ENCODE peak calls at places on chromosomes 3 and 15, in six cellular contexts. One of them, this sample, is unnamed.

GRCh38 chr15:101187820-101188516 is 63.9 kb downstream of the CHSY1 start:
- DNase-seq in IMR-90: peak; percentile 99
- DNase-seq in H9: no peak
- DNase-seq in mesendoderm: peak; percentile 84
- DNase-seq in neuronal stem cell: no peak
- DNase-seq in H1: no peak
- DNase-seq in this sample: peak; percentile 99

GRCh38 chr3:131735121-131735520 is 232.3 kb upstream of the MRPL3 start:
- DNase-seq in IMR-90: no peak
- DNase-seq in H9: no peak
- DNase-seq in mesendoderm: no peak
- DNase-seq in neuronal stem cell: no peak
- DNase-seq in H1: no peak
- DNase-seq in this sample: no peak

GRCh38 chr15:64356443-64357040 is 569 bp upstream of the CSNK1G1 start:
- DNase-seq in IMR-90: peak; percentile 87
- DNase-seq in H9: no peak
- DNase-seq in mesendoderm: no peak
- DNase-seq in neuronal stem cell: peak; percentile 5
- DNase-seq in H1: no peak
- DNase-seq in this sample: peak; percentile 95

GRCh38 chr15:68674975-68675374 is 96.2 kb downstream of the CORO2B start:
- DNase-seq in IMR-90: peak; percentile 26
- DNase-seq in H9: no peak
- DNase-seq in mesendoderm: no peak
- DNase-seq in neuronal stem cell: no peak
- DNase-seq in H1: no peak
- DNase-seq in this sample: peak; percentile 19

GRCh38 chr3:355622-356021 is 159.1 kb downstream of the CHL1 start:
- DNase-seq in IMR-90: peak; percentile 89
- DNase-seq in H9: no peak
- DNase-seq in mesendoderm: no peak
- DNase-seq in neuronal stem cell: no peak
- DNase-seq in H1: no peak
- DNase-seq in this sample: peak; percentile 70

GRCh38 chr3:153285982-153286381 is 124.0 kb downstream of the RAP2B start:
- DNase-seq in IMR-90: no peak
- DNase-seq in H9: no peak
- DNase-seq in mesendoderm: no peak
- DNase-seq in neuronal stem cell: no peak
- DNase-seq in H1: no peak
- DNase-seq in this sample: no peak

GRCh38 chr15:34616613-34617012 is 33.2 kb upstream of the GOLGA8B start:
- DNase-seq in IMR-90: peak; percentile 49
- DNase-seq in H9: no peak
- DNase-seq in mesendoderm: peak; percentile 6
- DNase-seq in neuronal stem cell: no peak
- DNase-seq in H1: no peak
- DNase-seq in this sample: peak; percentile 37

GRCh38 chr3:128845695-128846491 is 33.5 kb upstream of the ACAD9 start:
- DNase-seq in IMR-90: peak; percentile 48
- DNase-seq in H9: peak; percentile 96
- DNase-seq in mesendoderm: peak; percentile 94
- DNase-seq in neuronal stem cell: peak; percentile 57
- DNase-seq in H1: peak; percentile 60
- DNase-seq in this sample: peak; percentile 73

GRCh38 chr15:66298803-66299251 is 5.5 kb downstream of the DIS3L start:
- DNase-seq in IMR-90: no peak
- DNase-seq in H9: no peak
- DNase-seq in mesendoderm: peak; percentile 69
- DNase-seq in neuronal stem cell: no peak
- DNase-seq in H1: no peak
- DNase-seq in this sample: no peak

GRCh38 chr3:33940736-33941135 is 142.3 kb downstream of the PDCD6IP start:
- DNase-seq in IMR-90: no peak
- DNase-seq in H9: no peak
- DNase-seq in mesendoderm: no peak
- DNase-seq in neuronal stem cell: no peak
- DNase-seq in H1: no peak
- DNase-seq in this sample: no peak

GRCh38 chr15:88834211-88834812 is 31.1 kb downstream of the ACAN start:
- DNase-seq in IMR-90: peak; percentile 63
- DNase-seq in H9: peak; percentile 72
- DNase-seq in mesendoderm: peak; percentile 68
- DNase-seq in neuronal stem cell: peak; percentile 50
- DNase-seq in H1: peak; percentile 13
- DNase-seq in this sample: peak; percentile 50

GRCh38 chr15:41870689-41871081 is 23.2 kb downstream of the SPTBN5 start:
- DNase-seq in IMR-90: peak; percentile 93
- DNase-seq in H9: no peak
- DNase-seq in mesendoderm: no peak
- DNase-seq in neuronal stem cell: no peak
- DNase-seq in H1: no peak
- DNase-seq in this sample: peak; percentile 41

GRCh38 chr3:73669268-73669667 is 44.5 kb upstream of the PDZRN3 start:
- DNase-seq in IMR-90: peak; percentile 81
- DNase-seq in H9: no peak
- DNase-seq in mesendoderm: no peak
- DNase-seq in neuronal stem cell: no peak
- DNase-seq in H1: no peak
- DNase-seq in this sample: peak; percentile 20

GRCh38 chr15:72203507-72203837 is 5.9 kb upstream of the GRAMD2A start:
- DNase-seq in IMR-90: peak; percentile 90
- DNase-seq in H9: no peak
- DNase-seq in mesendoderm: no peak
- DNase-seq in neuronal stem cell: no peak
- DNase-seq in H1: no peak
- DNase-seq in this sample: no peak

GRCh38 chr15:70575251-70576227 is 187.8 kb downstream of the UACA start:
- DNase-seq in IMR-90: no peak
- DNase-seq in H9: no peak
- DNase-seq in mesendoderm: no peak
- DNase-seq in neuronal stem cell: no peak
- DNase-seq in H1: no peak
- DNase-seq in this sample: no peak

GRCh38 chr15:74156678-74157411 is 16.7 kb upstream of the ISLR start:
- DNase-seq in IMR-90: no peak
- DNase-seq in H9: peak; percentile 22
- DNase-seq in mesendoderm: no peak
- DNase-seq in neuronal stem cell: no peak
- DNase-seq in H1: no peak
- DNase-seq in this sample: peak; percentile 79

GRCh38 chr3:23826382-23827061 is 20.8 kb downstream of the UBE2E1 start:
- DNase-seq in IMR-90: no peak
- DNase-seq in H9: no peak
- DNase-seq in mesendoderm: peak; percentile 81
- DNase-seq in neuronal stem cell: no peak
- DNase-seq in H1: no peak
- DNase-seq in this sample: peak; percentile 19

GRCh38 chr3:126026277-126026751 is 57.3 kb downstream of the ROPN1B start:
- DNase-seq in IMR-90: no peak
- DNase-seq in H9: no peak
- DNase-seq in mesendoderm: no peak
- DNase-seq in neuronal stem cell: no peak
- DNase-seq in H1: no peak
- DNase-seq in this sample: no peak

GRCh38 chr3:15794303-15794771 is 3.4 kb downstream of the ANKRD28 start:
- DNase-seq in IMR-90: peak; percentile 87
- DNase-seq in H9: no peak
- DNase-seq in mesendoderm: no peak
- DNase-seq in neuronal stem cell: no peak
- DNase-seq in H1: no peak
- DNase-seq in this sample: peak; percentile 91

GRCh38 chr15:81280086-81280485 is 43.9 kb downstream of the STARD5 start:
- DNase-seq in IMR-90: no peak
- DNase-seq in H9: peak; percentile 6
- DNase-seq in mesendoderm: no peak
- DNase-seq in neuronal stem cell: no peak
- DNase-seq in H1: no peak
- DNase-seq in this sample: no peak

GRCh38 chr3:196192036-196193001 is 18.9 kb downstream of the ZDHHC19 start:
- DNase-seq in IMR-90: no peak
- DNase-seq in H9: peak; percentile 68
- DNase-seq in mesendoderm: peak; percentile 31
- DNase-seq in neuronal stem cell: no peak
- DNase-seq in H1: no peak
- DNase-seq in this sample: no peak

GRCh38 chr3:193948459-193948858 is 187.5 kb upstream of the HES1 start:
- DNase-seq in IMR-90: no peak
- DNase-seq in H9: no peak
- DNase-seq in mesendoderm: no peak
- DNase-seq in neuronal stem cell: no peak
- DNase-seq in H1: no peak
- DNase-seq in this sample: no peak

GRCh38 chr3:102580760-102581159 is 145.9 kb downstream of the ZPLD1 start:
- DNase-seq in IMR-90: no peak
- DNase-seq in H9: no peak
- DNase-seq in mesendoderm: no peak
- DNase-seq in neuronal stem cell: no peak
- DNase-seq in H1: no peak
- DNase-seq in this sample: no peak

DNA sequence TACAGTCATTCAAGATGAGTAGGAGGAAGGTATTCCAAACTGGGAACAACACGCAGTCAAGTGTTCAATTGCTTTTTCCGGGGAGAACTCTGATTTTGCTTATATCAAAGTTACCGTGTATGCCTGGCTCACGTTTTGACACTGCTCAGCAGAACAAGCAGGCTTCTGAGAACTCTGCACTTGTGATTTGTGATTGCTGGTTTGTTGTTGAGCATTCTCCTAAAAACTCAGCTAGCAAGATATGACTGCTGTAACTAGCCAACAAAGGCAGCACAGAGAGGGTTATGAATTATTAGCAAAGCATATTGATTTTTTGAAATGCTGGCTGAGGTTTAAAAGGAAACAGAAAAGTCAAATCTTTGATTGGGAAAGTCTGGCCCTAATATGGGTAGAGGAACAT is 151.7 kb downstream of the ZPLD1 start:
- DNase-seq in IMR-90: no peak
- DNase-seq in H9: no peak
- DNase-seq in mesendoderm: no peak
- DNase-seq in neuronal stem cell: no peak
- DNase-seq in H1: no peak
- DNase-seq in this sample: no peak
- H2BK15ac ChIP-seq in IMR-90: no peak overlapping the region
- H2BK15ac ChIP-seq in H9: no peak overlapping the region
- H2BK15ac ChIP-seq in mesendoderm: no peak overlapping the region
- H2BK15ac ChIP-seq in neuronal stem cell: no peak overlapping the region
- H2BK15ac ChIP-seq in H1: no peak overlapping the region
- H2BK15ac ChIP-seq in this sample: no peak overlapping the region

GRCh38 chr3:57594576-57594975 is 2.6 kb downstream of the ARF4 start:
- DNase-seq in IMR-90: no peak
- DNase-seq in H9: no peak
- DNase-seq in mesendoderm: no peak
- DNase-seq in neuronal stem cell: no peak
- DNase-seq in H1: no peak
- DNase-seq in this sample: peak; percentile 2
- H2BK15ac ChIP-seq in IMR-90: no peak overlapping the region
- H2BK15ac ChIP-seq in H9: no peak overlapping the region
- H2BK15ac ChIP-seq in mesendoderm: no peak overlapping the region
- H2BK15ac ChIP-seq in neuronal stem cell: no peak overlapping the region
- H2BK15ac ChIP-seq in H1: no peak overlapping the region
- H2BK15ac ChIP-seq in this sample: no peak overlapping the region

DNA sequence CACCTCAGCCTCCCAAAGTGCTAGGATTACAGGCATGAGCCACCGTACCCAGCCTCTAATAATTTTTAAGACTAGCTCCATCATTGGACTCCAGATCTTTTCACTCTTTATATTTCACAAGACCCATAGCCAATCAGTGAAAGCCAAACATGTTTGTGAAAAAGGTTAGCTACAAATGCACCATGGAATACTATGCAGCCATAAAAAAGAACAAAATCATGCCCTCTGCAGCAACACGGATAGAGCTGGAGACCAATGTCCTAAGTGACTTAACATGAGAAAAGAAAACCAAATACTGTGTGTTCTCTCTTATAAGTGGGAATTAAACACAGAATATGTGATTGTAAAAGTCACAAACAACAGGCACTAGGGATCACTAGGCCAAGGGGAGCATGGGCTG is 3.2 kb downstream of the SCAPER start:
- DNase-seq in IMR-90: no peak
- DNase-seq in H9: no peak
- DNase-seq in mesendoderm: no peak
- DNase-seq in neuronal stem cell: no peak
- DNase-seq in H1: no peak
- DNase-seq in this sample: no peak
- H2BK15ac ChIP-seq in IMR-90: no peak overlapping the region
- H2BK15ac ChIP-seq in H9: no peak overlapping the region
- H2BK15ac ChIP-seq in mesendoderm: no peak overlapping the region
- H2BK15ac ChIP-seq in neuronal stem cell: no peak overlapping the region
- H2BK15ac ChIP-seq in H1: no peak overlapping the region
- H2BK15ac ChIP-seq in this sample: no peak overlapping the region

DNA sequence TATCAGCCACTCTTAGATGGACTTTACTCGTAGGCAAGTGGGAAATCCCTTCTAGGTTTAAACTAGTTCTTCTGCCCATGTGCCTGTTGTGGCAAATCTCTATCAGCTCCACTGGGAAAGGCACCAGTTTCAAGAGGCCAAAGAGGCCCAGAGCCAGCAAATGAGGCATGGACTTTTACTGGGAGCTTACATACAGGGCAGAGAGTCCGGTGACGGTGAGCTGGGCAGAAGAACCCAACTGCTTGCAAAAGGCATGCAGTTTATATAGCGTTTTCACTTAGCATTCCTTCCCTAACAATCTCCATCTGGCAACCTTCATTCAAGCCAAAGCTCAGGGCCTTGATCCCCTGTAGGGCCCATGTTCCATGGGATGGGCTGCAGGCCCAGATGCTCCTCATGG is 93.0 kb upstream of the C3orf80 start:
- DNase-seq in IMR-90: no peak
- DNase-seq in H9: no peak
- DNase-seq in mesendoderm: no peak
- DNase-seq in neuronal stem cell: no peak
- DNase-seq in H1: no peak
- DNase-seq in this sample: no peak
- H2BK15ac ChIP-seq in IMR-90: peak overlapping the region; percentile 10
- H2BK15ac ChIP-seq in H9: no peak overlapping the region
- H2BK15ac ChIP-seq in mesendoderm: no peak overlapping the region
- H2BK15ac ChIP-seq in neuronal stem cell: no peak overlapping the region
- H2BK15ac ChIP-seq in H1: no peak overlapping the region
- H2BK15ac ChIP-seq in this sample: no peak overlapping the region